ENCODE peak calls at places on chromosomes 12 and 14, in ten cellular contexts. Z is transverse colon, W is endothelial cell of umbilical vein, T is A549, L is uterus, B is heart left ventricle, F is thyroid gland, A is HepG2, C is ovary, H is Peyer's patch. N is an unnamed sample.

GRCh38 chr14:90968025-90968424 is 92.4 kb downstream of the RPS6KA5 start:
- DNase-seq in Z (no peak), W (no peak), T (peak; percentile 10), L (no peak), B (no peak), F (no peak), A (no peak), C (no peak), H (no peak), N (no peak)

GRCh38 chr14:91164676-91165075 is 50.8 kb downstream of the DGLUCY start:
- DNase-seq in Z (peak; percentile 73), W (no peak), T (no peak), L (no peak), B (peak; percentile 84), F (peak; percentile 93), A (no peak), C (no peak), H (no peak), N (peak; percentile 94)

GRCh38 chr14:94679106-94679819 is 67.1 kb downstream of the SERPINA3 start:
- DNase-seq in Z (no peak), W (no peak), T (no peak), L (no peak), B (no peak), F (no peak), A (no peak), C (no peak), H (peak; percentile 15), N (no peak)

GRCh38 chr14:22168092-22168955 is 420.7 kb downstream of the DAD1 start:
- DNase-seq in Z (no peak), W (no peak), T (no peak), L (no peak), B (no peak), F (no peak), A (peak; percentile 29), C (no peak), H (no peak), N (no peak)

GRCh38 chr12:47860279-47860841 is 40.7 kb upstream of the HDAC7 start:
- DNase-seq in Z (no peak), W (no peak), T (no peak), L (no peak), B (no peak), F (no peak), A (no peak), C (no peak), H (no peak), N (no peak)

GRCh38 chr12:92973614-92974013 is 44.5 kb upstream of the EEA1 start:
- DNase-seq in Z (no peak), W (no peak), T (peak; percentile 62), L (no peak), B (no peak), F (no peak), A (peak; percentile 63), C (no peak), H (no peak), N (no peak)

GRCh38 chr12:19750116-19750644 is 310.9 kb downstream of the AEBP2 start:
- DNase-seq in Z (no peak), W (no peak), T (no peak), L (no peak), B (no peak), F (no peak), A (no peak), C (no peak), H (no peak), N (no peak)

GRCh38 chr14:106691601-106692291 is 1165.4 kb downstream of the TMEM121 start:
- DNase-seq in Z (peak; percentile 47), W (no peak), T (peak; percentile 50), L (no peak), B (peak; percentile 30), F (no peak), A (peak; percentile 8), C (peak; percentile 36), H (peak; percentile 60), N (no peak)

GRCh38 chr14:103593577-103593976 is 30.8 kb downstream of the COA8 start:
- DNase-seq in Z (no peak), W (peak; percentile 28), T (no peak), L (no peak), B (no peak), F (no peak), A (no peak), C (no peak), H (peak; percentile 52), N (no peak)

GRCh38 chr12:51821423-51822260 is 26.9 kb downstream of the FIGNL2 start:
- DNase-seq in Z (no peak), W (no peak), T (no peak), L (no peak), B (no peak), F (peak; percentile 8), A (no peak), C (no peak), H (no peak), N (no peak)

DNA sequence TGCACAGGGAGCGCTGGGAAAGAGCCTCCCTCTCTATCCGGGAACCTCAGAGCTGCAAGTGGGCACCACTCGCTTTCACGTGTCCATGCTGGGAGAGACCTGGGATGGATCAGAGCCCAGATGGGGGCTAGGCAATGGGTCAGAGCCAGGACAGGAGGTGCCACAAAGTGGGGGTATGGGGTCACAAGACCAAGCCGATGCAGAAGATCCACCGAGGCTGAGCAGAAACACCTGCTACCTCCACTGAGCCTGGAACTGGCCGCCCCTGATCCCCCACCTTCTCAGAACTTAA is 180.9 kb upstream of the SFSWAP start:
- DNase-seq in Z (no peak), W (no peak), T (no peak), L (no peak), B (no peak), F (no peak), A (no peak), C (no peak), H (no peak), N (no peak)
- H3K4me1 ChIP-seq in Z (no peaks in the 10 kb centered on the region), W (no peaks in the 10 kb centered on the region), T (no peaks in the 10 kb centered on the region), L (no peaks in the 10 kb centered on the region), B (no peaks in the 10 kb centered on the region), F (no peaks in the 10 kb centered on the region), A (no peaks in the 10 kb centered on the region), C (no peaks in the 10 kb centered on the region), H (no peaks in the 10 kb centered on the region), N (no peaks in the 10 kb centered on the region)

GRCh38 chr12:64627781-64628180 is 17.5 kb downstream of the RASSF3 start:
- DNase-seq in Z (no peak), W (peak; percentile 34), T (peak; percentile 13), L (no peak), B (no peak), F (no peak), A (no peak), C (no peak), H (no peak), N (no peak)

GRCh38 chr12:64621257-64621942 is 11.1 kb downstream of the RASSF3 start:
- DNase-seq in Z (no peak), W (peak; percentile 25), T (no peak), L (peak; percentile 33), B (no peak), F (no peak), A (no peak), C (no peak), H (no peak), N (no peak)

GRCh38 chr12:64624035-64624434 is 13.7 kb downstream of the RASSF3 start:
- DNase-seq in Z (no peak), W (no peak), T (no peak), L (no peak), B (no peak), F (no peak), A (no peak), C (no peak), H (no peak), N (no peak)

GRCh38 chr12:64631197-64631596 is 20.9 kb downstream of the RASSF3 start:
- DNase-seq in Z (no peak), W (no peak), T (no peak), L (no peak), B (no peak), F (no peak), A (no peak), C (no peak), H (no peak), N (no peak)

GRCh38 chr12:64625243-64626077 is 15.2 kb downstream of the RASSF3 start:
- DNase-seq in Z (peak; percentile 54), W (peak; percentile 96), T (peak; percentile 92), L (peak; percentile 74), B (peak; percentile 81), F (peak; percentile 41), A (peak; percentile 85), C (no peak), H (peak; percentile 71), N (peak; percentile 63)
- TF ChIP-seq POLR2A in Z (peak; percentile 39), W (peak; percentile 36), T (peak; percentile 14), L (peak; percentile 12), B (no peak), F (no peak), A (peak; percentile 56), C (no peak), H (no peak), N (no peak)

DNA sequence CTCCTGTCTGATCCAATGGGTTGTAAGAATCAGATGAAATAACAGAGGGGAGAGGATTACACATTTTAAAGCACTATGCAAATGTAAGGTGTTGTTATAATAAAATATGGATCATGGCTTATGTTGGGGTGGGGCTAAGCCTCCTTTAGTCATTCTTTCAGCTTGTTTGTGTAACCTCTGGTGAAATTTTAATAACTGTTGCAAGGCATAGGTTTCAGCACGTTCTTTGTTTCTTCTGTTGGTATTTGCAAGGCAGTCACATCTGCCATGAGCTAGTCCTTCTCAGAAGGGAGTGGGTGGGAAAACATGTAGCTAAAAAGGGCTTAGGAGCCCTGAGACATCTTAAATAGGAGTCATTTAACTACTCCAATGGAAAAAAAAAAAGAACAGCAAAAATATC is 74.8 kb upstream of the FRMD6 start:
- DNase-seq in Z (no peak), W (no peak), T (no peak), L (no peak), B (no peak), F (no peak), A (no peak), C (no peak), H (no peak), N (no peak)
- H3K4me1 ChIP-seq in Z (no peaks in the 10 kb centered on the region), W (peaks cover 45% of the 10 kb centered on the region), T (peaks cover 14% of the 10 kb centered on the region), L (peaks cover 9% of the 10 kb centered on the region), B (no peaks in the 10 kb centered on the region), F (no peaks in the 10 kb centered on the region), A (peaks cover 34% of the 10 kb centered on the region), C (peaks cover 2% of the 10 kb centered on the region), H (no peaks in the 10 kb centered on the region), N (no peaks in the 10 kb centered on the region)

DNA sequence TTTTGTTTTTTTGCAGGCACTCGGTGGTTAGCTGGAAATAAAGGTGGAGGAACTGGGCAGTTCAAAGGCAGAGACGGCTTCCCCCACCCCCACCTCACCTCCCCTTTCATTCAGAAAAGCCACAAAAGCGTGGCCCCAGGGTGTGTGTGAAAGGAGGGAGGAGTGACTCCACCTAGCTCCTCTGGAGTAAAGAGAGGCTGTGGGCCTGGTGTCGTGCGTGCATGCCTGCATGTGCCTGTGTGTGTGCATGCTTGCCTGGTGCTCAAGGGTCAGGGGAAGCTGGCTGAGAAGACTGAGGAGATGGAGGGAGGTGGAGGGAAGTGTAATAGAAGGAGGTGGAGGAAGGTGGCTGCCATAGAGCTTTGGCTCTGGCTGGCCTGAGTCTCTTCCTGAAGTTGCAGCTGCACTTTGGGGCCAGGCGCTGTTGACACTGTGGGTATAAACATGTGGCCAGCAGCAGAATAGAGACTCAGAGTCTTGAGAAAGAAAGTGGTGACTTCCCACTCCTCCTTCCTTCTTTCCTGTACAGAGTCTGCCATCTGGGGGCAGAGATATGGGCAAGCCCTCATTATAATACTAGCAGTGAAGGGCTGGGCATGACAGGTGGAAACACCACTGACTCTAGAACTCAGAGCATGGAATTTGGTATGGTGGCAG is 36.9 kb upstream of the SINHCAF start:
- DNase-seq in Z (peak; percentile 65), W (no peak), T (peak; percentile 15), L (no peak), B (peak; percentile 33), F (peak; percentile 30), A (peak; percentile 35), C (no peak), H (peak; percentile 75), N (peak; percentile 46)
- TF ChIP-seq POLR2A in Z (peak; percentile 22), W (no peak), T (no peak), L (no peak), B (no peak), F (no peak), A (no peak), C (no peak), H (no peak), N (no peak)

GRCh38 chr12:128867466-128867865 is 14.2 kb downstream of the GLT1D1 start:
- DNase-seq in Z (no peak), W (no peak), T (no peak), L (no peak), B (no peak), F (no peak), A (no peak), C (no peak), H (no peak), N (no peak)
- H3K4me1 ChIP-seq in Z (no peaks in the 10 kb centered on the region), W (no peaks in the 10 kb centered on the region), T (no peaks in the 10 kb centered on the region), L (no peaks in the 10 kb centered on the region), B (no peaks in the 10 kb centered on the region), F (no peaks in the 10 kb centered on the region), A (peaks cover 28% of the 10 kb centered on the region), C (no peaks in the 10 kb centered on the region), H (no peaks in the 10 kb centered on the region), N (no peaks in the 10 kb centered on the region)